ENCODE peak calls at places on chromosomes 1 and 21, in five cellular contexts. One of them, this sample, is unnamed.

GRCh38 chr1:7410156-7410555 is 360.9 kb upstream of the VAMP3 start:
- DNase-seq in cardiac fibroblast: no peak
- DNase-seq in WTC11: peak; percentile 2
- DNase-seq in glutamatergic neuron: no peak
- DNase-seq in fibroblast of mammary gland: no peak
- DNase-seq in this sample: no peak

GRCh38 chr1:30525980-30526651 is 197.3 kb downstream of the MATN1 start:
- DNase-seq in cardiac fibroblast: peak; percentile 50
- DNase-seq in WTC11: no peak
- DNase-seq in glutamatergic neuron: no peak
- DNase-seq in fibroblast of mammary gland: peak; percentile 70
- DNase-seq in this sample: peak; percentile 84

GRCh38 chr1:188355082-188355481 is 1526.3 kb downstream of the PLA2G4A start:
- DNase-seq in cardiac fibroblast: no peak
- DNase-seq in WTC11: no peak
- DNase-seq in glutamatergic neuron: no peak
- DNase-seq in fibroblast of mammary gland: no peak
- DNase-seq in this sample: no peak

GRCh38 chr1:61434276-61434675 is 290.7 kb downstream of the TM2D1 start:
- DNase-seq in cardiac fibroblast: no peak
- DNase-seq in WTC11: no peak
- DNase-seq in glutamatergic neuron: no peak
- DNase-seq in fibroblast of mammary gland: no peak
- DNase-seq in this sample: peak; percentile 51

GRCh38 chr1:65174585-65174984 is 26.6 kb downstream of the AK4 start:
- DNase-seq in cardiac fibroblast: peak; percentile 97
- DNase-seq in WTC11: no peak
- DNase-seq in glutamatergic neuron: no peak
- DNase-seq in fibroblast of mammary gland: peak; percentile 99
- DNase-seq in this sample: peak; percentile 98

GRCh38 chr1:51445346-51446090 is 73.5 kb downstream of the EPS15 start:
- DNase-seq in cardiac fibroblast: peak; percentile 37
- DNase-seq in WTC11: no peak
- DNase-seq in glutamatergic neuron: no peak
- DNase-seq in fibroblast of mammary gland: peak; percentile 17
- DNase-seq in this sample: no peak

GRCh38 chr1:7290971-7291970 is 479.8 kb upstream of the VAMP3 start:
- DNase-seq in cardiac fibroblast: peak; percentile 77
- DNase-seq in WTC11: no peak
- DNase-seq in glutamatergic neuron: no peak
- DNase-seq in fibroblast of mammary gland: peak; percentile 92
- DNase-seq in this sample: no peak

GRCh38 chr1:66725885-66726665 is 26.2 kb upstream of the DYNLT5 start:
- DNase-seq in cardiac fibroblast: peak; percentile 88
- DNase-seq in WTC11: peak; percentile 56
- DNase-seq in glutamatergic neuron: peak; percentile 20
- DNase-seq in fibroblast of mammary gland: peak; percentile 84
- DNase-seq in this sample: peak; percentile 78

GRCh38 chr1:33265780-33266605 is 9.7 kb downstream of the ZNF362 start:
- DNase-seq in cardiac fibroblast: no peak
- DNase-seq in WTC11: no peak
- DNase-seq in glutamatergic neuron: no peak
- DNase-seq in fibroblast of mammary gland: no peak
- DNase-seq in this sample: no peak

GRCh38 chr1:247110627-247111258 is 6.6 kb upstream of the ZNF669 start:
- DNase-seq in cardiac fibroblast: no peak
- DNase-seq in WTC11: no peak
- DNase-seq in glutamatergic neuron: no peak
- DNase-seq in fibroblast of mammary gland: peak; percentile 28
- DNase-seq in this sample: no peak

GRCh38 chr1:31522556-31522845 is 53.8 kb upstream of the TINAGL1 start:
- DNase-seq in cardiac fibroblast: no peak
- DNase-seq in WTC11: no peak
- DNase-seq in glutamatergic neuron: no peak
- DNase-seq in fibroblast of mammary gland: no peak
- DNase-seq in this sample: no peak

GRCh38 chr1:96234299-96234698 is 487.3 kb upstream of the PTBP2 start:
- DNase-seq in cardiac fibroblast: peak; percentile 75
- DNase-seq in WTC11: no peak
- DNase-seq in glutamatergic neuron: no peak
- DNase-seq in fibroblast of mammary gland: peak; percentile 70
- DNase-seq in this sample: peak; percentile 76

GRCh38 chr1:193408782-193409293 is 222.4 kb upstream of the B3GALT2 start:
- DNase-seq in cardiac fibroblast: peak; percentile 98
- DNase-seq in WTC11: no peak
- DNase-seq in glutamatergic neuron: no peak
- DNase-seq in fibroblast of mammary gland: peak; percentile 37
- DNase-seq in this sample: no peak

GRCh38 chr1:23977854-23978191 is 2.3 kb downstream of the SRSF10 start:
- DNase-seq in cardiac fibroblast: no peak
- DNase-seq in WTC11: no peak
- DNase-seq in glutamatergic neuron: no peak
- DNase-seq in fibroblast of mammary gland: peak; percentile 33
- DNase-seq in this sample: no peak

GRCh38 chr1:53295295-53295694 is 32.6 kb downstream of the LRP8 start:
- DNase-seq in cardiac fibroblast: peak; percentile 55
- DNase-seq in WTC11: no peak
- DNase-seq in glutamatergic neuron: no peak
- DNase-seq in fibroblast of mammary gland: no peak
- DNase-seq in this sample: no peak

GRCh38 chr1:15939181-15940109 is 36.5 kb downstream of the ZBTB17 start:
- DNase-seq in cardiac fibroblast: no peak
- DNase-seq in WTC11: no peak
- DNase-seq in glutamatergic neuron: no peak
- DNase-seq in fibroblast of mammary gland: peak; percentile 28
- DNase-seq in this sample: no peak

DNA sequence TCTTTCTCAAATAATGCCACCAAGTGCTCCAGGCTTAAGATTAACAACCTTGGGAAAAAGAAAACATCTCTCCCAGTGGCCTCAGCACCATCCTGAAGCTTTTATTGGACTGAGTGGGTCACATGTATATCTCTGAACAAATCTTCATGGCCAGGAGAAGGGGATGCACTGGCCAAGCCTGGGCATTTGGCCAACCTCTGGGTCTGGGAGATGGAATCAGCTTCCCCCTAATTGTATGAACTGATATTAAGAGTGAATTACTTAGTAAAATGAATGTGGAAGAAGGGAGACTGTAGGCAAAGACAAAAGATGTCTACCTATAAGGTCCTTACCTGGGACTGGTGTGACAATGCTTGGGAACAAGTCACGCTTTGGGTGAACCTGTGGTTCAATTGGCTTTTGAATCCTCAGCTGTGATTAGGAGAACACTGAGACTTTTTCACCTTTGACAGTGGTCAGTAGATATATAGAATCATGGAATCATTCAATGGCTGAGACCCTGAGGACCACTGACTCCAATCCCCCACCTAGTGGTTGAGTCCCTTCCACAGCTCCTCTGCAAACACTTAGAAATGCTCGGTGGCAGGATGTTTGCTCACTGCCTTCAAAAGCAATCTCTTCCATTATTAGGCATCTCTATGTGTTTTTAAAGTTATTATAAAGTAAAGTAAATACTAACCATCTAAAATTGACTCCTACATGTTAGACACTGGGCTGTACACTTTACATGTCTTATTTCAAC is 102.6 kb upstream of the ATP1A1 start:
- DNase-seq in cardiac fibroblast: no peak
- DNase-seq in WTC11: no peak
- DNase-seq in glutamatergic neuron: no peak
- DNase-seq in fibroblast of mammary gland: no peak
- DNase-seq in this sample: no peak
- TF ChIP-seq CTCF in cardiac fibroblast: no peak
- TF ChIP-seq CTCF in WTC11: no peak
- TF ChIP-seq CTCF in glutamatergic neuron: no peak
- TF ChIP-seq CTCF in fibroblast of mammary gland: no peak
- TF ChIP-seq CTCF in this sample: no peak

GRCh38 chr1:46301406-46302090 is 1.9 kb downstream of the LRRC41 start:
- DNase-seq in cardiac fibroblast: peak; percentile 56
- DNase-seq in WTC11: peak; percentile 63
- DNase-seq in glutamatergic neuron: peak; percentile 27
- DNase-seq in fibroblast of mammary gland: peak; percentile 47
- DNase-seq in this sample: peak; percentile 48
- TF ChIP-seq CTCF in cardiac fibroblast: no peak
- TF ChIP-seq CTCF in WTC11: no peak
- TF ChIP-seq CTCF in glutamatergic neuron: no peak
- TF ChIP-seq CTCF in fibroblast of mammary gland: no peak
- TF ChIP-seq CTCF in this sample: no peak

GRCh38 chr1:37890378-37891014 is 31.1 kb upstream of the MTF1 start:
- DNase-seq in cardiac fibroblast: peak; percentile 48
- DNase-seq in WTC11: no peak
- DNase-seq in glutamatergic neuron: no peak
- DNase-seq in fibroblast of mammary gland: peak; percentile 62
- DNase-seq in this sample: peak; percentile 43

GRCh38 chr1:37892151-37893047 is 33.0 kb upstream of the MTF1 start:
- DNase-seq in cardiac fibroblast: peak; percentile 40
- DNase-seq in WTC11: no peak
- DNase-seq in glutamatergic neuron: no peak
- DNase-seq in fibroblast of mammary gland: peak; percentile 63
- DNase-seq in this sample: no peak

GRCh38 chr1:37884145-37884544 is 24.8 kb upstream of the MTF1 start:
- DNase-seq in cardiac fibroblast: no peak
- DNase-seq in WTC11: no peak
- DNase-seq in glutamatergic neuron: no peak
- DNase-seq in fibroblast of mammary gland: no peak
- DNase-seq in this sample: no peak

DNA sequence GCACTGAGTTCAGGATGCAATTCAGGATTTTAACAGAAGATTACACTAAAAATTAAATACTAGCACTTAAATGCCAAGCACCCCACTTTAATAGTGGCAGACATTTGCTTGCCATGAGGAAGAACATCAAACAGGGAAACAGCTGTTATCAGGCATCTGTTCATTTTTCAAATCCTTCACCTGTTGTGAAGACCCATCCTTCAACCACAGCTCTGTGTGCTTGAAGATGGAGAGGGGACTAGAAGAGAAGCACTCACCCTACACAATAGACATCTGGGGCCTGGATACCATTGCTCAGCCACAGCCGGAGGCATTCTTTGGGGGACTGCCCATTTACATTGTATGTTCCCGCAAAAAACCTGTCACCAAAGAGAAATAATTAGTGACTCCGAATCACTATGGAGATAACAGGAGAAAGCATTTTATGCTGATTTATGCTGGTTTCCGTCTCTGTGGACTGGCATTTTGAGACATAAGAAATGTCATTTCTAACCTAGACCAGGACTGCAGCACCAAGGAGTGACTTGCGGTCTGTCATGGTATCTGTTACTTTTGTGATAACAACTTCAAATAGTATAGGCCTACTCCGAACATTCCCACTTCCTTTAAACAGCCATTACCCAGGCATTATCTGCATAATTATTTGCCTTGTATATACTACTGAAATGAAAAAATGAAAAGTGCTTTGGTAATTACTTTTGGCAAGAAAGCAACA is 28.8 kb upstream of the MTF1 start:
- DNase-seq in cardiac fibroblast: no peak
- DNase-seq in WTC11: no peak
- DNase-seq in glutamatergic neuron: no peak
- DNase-seq in fibroblast of mammary gland: no peak
- DNase-seq in this sample: no peak
- TF ChIP-seq CTCF in cardiac fibroblast: no peak
- TF ChIP-seq CTCF in WTC11: no peak
- TF ChIP-seq CTCF in glutamatergic neuron: no peak
- TF ChIP-seq CTCF in fibroblast of mammary gland: no peak
- TF ChIP-seq CTCF in this sample: no peak

GRCh38 chr1:208528577-208529240 is 284.5 kb upstream of the PLXNA2 start:
- DNase-seq in cardiac fibroblast: no peak
- DNase-seq in WTC11: no peak
- DNase-seq in glutamatergic neuron: no peak
- DNase-seq in fibroblast of mammary gland: peak; percentile 3
- DNase-seq in this sample: no peak
- TF ChIP-seq CTCF in cardiac fibroblast: no peak
- TF ChIP-seq CTCF in WTC11: no peak
- TF ChIP-seq CTCF in glutamatergic neuron: no peak
- TF ChIP-seq CTCF in fibroblast of mammary gland: no peak
- TF ChIP-seq CTCF in this sample: no peak

DNA sequence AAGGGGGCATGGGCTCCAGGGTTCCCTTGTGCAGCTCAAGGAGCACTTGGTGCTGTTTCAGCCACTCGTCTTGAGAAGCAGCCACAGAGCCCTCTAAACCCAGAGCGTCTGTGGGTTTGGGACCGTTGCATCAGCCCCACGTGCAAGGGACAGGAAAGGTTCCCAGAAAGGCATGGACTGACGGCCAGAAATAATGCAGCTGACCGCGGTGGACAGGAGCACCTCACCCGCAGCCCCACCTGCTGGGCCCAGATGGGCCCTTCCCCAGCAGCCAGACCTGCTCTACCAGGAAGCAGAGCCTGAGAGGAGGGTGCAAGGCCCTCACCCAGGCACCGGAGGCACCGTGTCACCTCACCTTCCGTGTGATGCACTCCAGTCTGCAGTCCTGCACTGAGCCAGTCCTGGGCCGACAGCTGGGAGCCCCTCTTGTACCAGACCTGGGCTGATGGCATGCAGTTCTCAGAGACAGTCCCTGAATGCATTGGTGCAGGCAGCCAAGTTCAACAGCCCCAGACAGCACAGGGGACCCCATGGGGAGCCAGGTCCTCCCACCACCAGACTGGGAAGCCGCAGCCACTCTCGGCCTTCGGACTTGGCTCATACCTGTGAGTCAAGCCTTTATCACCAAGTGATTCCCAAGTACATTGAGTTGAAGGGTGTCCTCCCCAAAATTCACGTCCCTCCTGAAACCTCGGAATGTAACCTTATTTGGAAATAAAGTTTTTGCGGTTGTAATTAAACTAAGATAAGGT is 4.8 kb upstream of the TFF3 start:
- DNase-seq in cardiac fibroblast: no peak
- DNase-seq in WTC11: no peak
- DNase-seq in glutamatergic neuron: no peak
- DNase-seq in fibroblast of mammary gland: no peak
- DNase-seq in this sample: no peak
- TF ChIP-seq CTCF in cardiac fibroblast: no peak
- TF ChIP-seq CTCF in WTC11: no peak
- TF ChIP-seq CTCF in glutamatergic neuron: no peak
- TF ChIP-seq CTCF in fibroblast of mammary gland: no peak
- TF ChIP-seq CTCF in this sample: no peak

GRCh38 chr1:160672118-160672517 is 25.3 kb upstream of the SLAMF1 start:
- DNase-seq in cardiac fibroblast: no peak
- DNase-seq in WTC11: no peak
- DNase-seq in glutamatergic neuron: no peak
- DNase-seq in fibroblast of mammary gland: no peak
- DNase-seq in this sample: no peak
- TF ChIP-seq CTCF in cardiac fibroblast: no peak
- TF ChIP-seq CTCF in WTC11: no peak
- TF ChIP-seq CTCF in glutamatergic neuron: no peak
- TF ChIP-seq CTCF in fibroblast of mammary gland: no peak
- TF ChIP-seq CTCF in this sample: no peak

DNA sequence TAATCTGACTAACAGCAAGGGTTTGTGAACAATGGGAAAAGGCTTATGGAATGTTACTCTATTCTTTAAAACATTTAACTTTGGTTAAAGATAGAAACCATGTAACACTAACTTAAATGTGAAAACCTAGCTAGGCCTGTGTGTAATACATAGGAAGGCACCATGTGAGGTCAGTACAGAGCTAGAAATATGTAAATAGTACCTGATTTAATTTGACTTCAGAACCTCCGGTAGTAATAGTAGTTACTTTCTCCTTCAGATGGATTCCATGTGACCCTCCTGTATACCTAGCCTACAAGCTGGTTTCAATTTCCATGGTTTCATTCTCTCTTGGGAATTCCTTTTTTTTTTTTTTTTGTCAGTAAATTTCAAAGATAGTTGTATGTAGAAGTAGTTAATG is 1.3 kb downstream of the MTF2 start:
- DNase-seq in cardiac fibroblast: peak; percentile 85
- DNase-seq in WTC11: no peak
- DNase-seq in glutamatergic neuron: no peak
- DNase-seq in fibroblast of mammary gland: peak; percentile 85
- DNase-seq in this sample: peak; percentile 73
- TF ChIP-seq CTCF in cardiac fibroblast: peak; percentile 52
- TF ChIP-seq CTCF in WTC11: no peak
- TF ChIP-seq CTCF in glutamatergic neuron: no peak
- TF ChIP-seq CTCF in fibroblast of mammary gland: peak; percentile 60
- TF ChIP-seq CTCF in this sample: peak; percentile 57

This sample was measured in MCF 10A.